ENCODE peak calls at places on chromosomes 16 and 17, in seven cellular contexts. S, P, R, F, D, M and O are unnamed samples.

GRCh38 chr16:75070055-75070841 is 46.3 kb downstream of the LDHD start:
- DNase-seq in S (no peak), F (no peak), M (peak; percentile 76), D (no peak), R (no peak), P (no peak), O (no peak)

GRCh38 chr17:6894206-6894528 is 62.6 kb upstream of the TEKT1 start:
- DNase-seq in S (no peak), M (no peak), D (peak; percentile 87), R (no peak), P (peak; percentile 9), F (no peak), O (no peak)

GRCh38 chr16:81697321-81697885 is 81.7 kb upstream of the PLCG2 start:
- DNase-seq in M (peak; percentile 53), D (peak; percentile 84), S (no peak), R (peak; percentile 34), P (peak; percentile 43), F (no peak), O (no peak)

GRCh38 chr17:40479754-40480480 is 21.5 kb downstream of the TNS4 start:
- DNase-seq in R (no peak), P (no peak), S (no peak), F (no peak), D (no peak), M (no peak), O (no peak)

GRCh38 chr16:81076566-81077076 is 417 bp downstream of the C16orf46 start:
- DNase-seq in S (peak; percentile 85), D (peak; percentile 88), M (peak; percentile 89), R (peak; percentile 83), F (peak; percentile 66), P (peak; percentile 81), O (peak; percentile 41)

GRCh38 chr16:74296465-74297295 is at the start of gene PSMD7:
- DNase-seq in P (peak; percentile 85), F (peak; percentile 71), S (peak; percentile 86), M (peak; percentile 86), R (peak; percentile 87), D (peak; percentile 90), O (peak; percentile 61)

GRCh38 chr16:88815901-88816589 is 4.3 kb upstream of the APRT start:
- DNase-seq in P (no peak), R (peak; percentile 40), M (no peak), S (no peak), D (peak; percentile 69), F (peak; percentile 10), O (no peak)

GRCh38 chr16:87077750-87078127 is 239.5 kb downstream of the C16orf95 start:
- DNase-seq in R (no peak), P (no peak), F (no peak), S (no peak), M (no peak), D (no peak), O (no peak)

GRCh38 chr17:4386406-4386805 is 19.9 kb upstream of the UBE2G1 start:
- DNase-seq in F (no peak), M (no peak), R (no peak), D (no peak), S (no peak), P (peak; percentile 71), O (no peak)

GRCh38 chr17:82283208-82283749 is 9.8 kb upstream of the CSNK1D start:
- DNase-seq in D (no peak), M (no peak), P (peak; percentile 49), R (peak; percentile 83), S (no peak), F (no peak), O (peak; percentile 81)

GRCh38 chr17:49748791-49749190 is 15.1 kb downstream of the FAM117A start:
- DNase-seq in R (no peak), F (no peak), D (no peak), P (no peak), M (no peak), S (no peak), O (no peak)

GRCh38 chr16:78794581-78795300 is 695.3 kb downstream of the WWOX start:
- DNase-seq in R (no peak), D (no peak), M (no peak), S (no peak), P (no peak), F (no peak), O (no peak)